ENCODE peak calls at places on chromosomes 13 and 19, in eight cellular contexts. One of them, this sample, is unnamed.

GRCh38 chr19:4361152-4362037 is 18.0 kb downstream of the MPND start:
- DNase-seq in A549: no peak
- DNase-seq in GM10248: no peak
- DNase-seq in natural killer cell: no peak
- DNase-seq in cardiac fibroblast: no peak
- DNase-seq in tibial artery: no peak
- DNase-seq in astrocyte of the spinal cord: peak; percentile 28
- DNase-seq in glutamatergic neuron: no peak
- DNase-seq in this sample: no peak

GRCh38 chr13:30616927-30617314 is 799 bp upstream of the USPL1 start:
- DNase-seq in A549: peak; percentile 49
- DNase-seq in GM10248: peak; percentile 50
- DNase-seq in natural killer cell: no peak
- DNase-seq in cardiac fibroblast: peak; percentile 93
- DNase-seq in tibial artery: peak; percentile 81
- DNase-seq in astrocyte of the spinal cord: peak; percentile 92
- DNase-seq in glutamatergic neuron: no peak
- DNase-seq in this sample: no peak

GRCh38 chr13:109012115-109012514 is 382.7 kb downstream of the MYO16 start:
- DNase-seq in A549: no peak
- DNase-seq in GM10248: no peak
- DNase-seq in natural killer cell: no peak
- DNase-seq in cardiac fibroblast: no peak
- DNase-seq in tibial artery: no peak
- DNase-seq in astrocyte of the spinal cord: no peak
- DNase-seq in glutamatergic neuron: no peak
- DNase-seq in this sample: no peak

GRCh38 chr13:28754698-28755545 is 36.2 kb upstream of the SLC46A3 start:
- DNase-seq in A549: no peak
- DNase-seq in GM10248: no peak
- DNase-seq in natural killer cell: no peak
- DNase-seq in cardiac fibroblast: peak; percentile 70
- DNase-seq in tibial artery: no peak
- DNase-seq in astrocyte of the spinal cord: peak; percentile 45
- DNase-seq in glutamatergic neuron: no peak
- DNase-seq in this sample: no peak

GRCh38 chr13:31051999-31052398 is 109.7 kb downstream of the HSPH1 start:
- DNase-seq in A549: no peak
- DNase-seq in GM10248: no peak
- DNase-seq in natural killer cell: no peak
- DNase-seq in cardiac fibroblast: no peak
- DNase-seq in tibial artery: no peak
- DNase-seq in astrocyte of the spinal cord: no peak
- DNase-seq in glutamatergic neuron: no peak
- DNase-seq in this sample: no peak

GRCh38 chr19:40609561-40610395 is 8.6 kb downstream of the LTBP4 start:
- DNase-seq in A549: peak; percentile 98
- DNase-seq in GM10248: peak; percentile 91
- DNase-seq in natural killer cell: peak; percentile 88
- DNase-seq in cardiac fibroblast: peak; percentile 79
- DNase-seq in tibial artery: peak; percentile 91
- DNase-seq in astrocyte of the spinal cord: peak; percentile 85
- DNase-seq in glutamatergic neuron: peak; percentile 89
- DNase-seq in this sample: peak; percentile 92

GRCh38 chr19:46499692-46500091 is 4.0 kb upstream of the PNMA8B start:
- DNase-seq in A549: no peak
- DNase-seq in GM10248: no peak
- DNase-seq in natural killer cell: no peak
- DNase-seq in cardiac fibroblast: no peak
- DNase-seq in tibial artery: no peak
- DNase-seq in astrocyte of the spinal cord: no peak
- DNase-seq in glutamatergic neuron: no peak
- DNase-seq in this sample: no peak

GRCh38 chr19:980133-980998 is 3.8 kb upstream of the WDR18 start:
- DNase-seq in A549: no peak
- DNase-seq in GM10248: no peak
- DNase-seq in natural killer cell: no peak
- DNase-seq in cardiac fibroblast: no peak
- DNase-seq in tibial artery: no peak
- DNase-seq in astrocyte of the spinal cord: no peak
- DNase-seq in glutamatergic neuron: peak; percentile 96
- DNase-seq in this sample: no peak

GRCh38 chr13:37708101-37708500 is 109.5 kb upstream of the POSTN start:
- DNase-seq in A549: no peak
- DNase-seq in GM10248: no peak
- DNase-seq in natural killer cell: no peak
- DNase-seq in cardiac fibroblast: no peak
- DNase-seq in tibial artery: no peak
- DNase-seq in astrocyte of the spinal cord: no peak
- DNase-seq in glutamatergic neuron: no peak
- DNase-seq in this sample: no peak

GRCh38 chr19:4966591-4966990 is 2.3 kb upstream of the KDM4B start:
- DNase-seq in A549: no peak
- DNase-seq in GM10248: no peak
- DNase-seq in natural killer cell: no peak
- DNase-seq in cardiac fibroblast: no peak
- DNase-seq in tibial artery: no peak
- DNase-seq in astrocyte of the spinal cord: no peak
- DNase-seq in glutamatergic neuron: no peak
- DNase-seq in this sample: no peak

GRCh38 chr13:114099191-114099590 is 33.2 kb downstream of the RASA3 start:
- DNase-seq in A549: peak; percentile 68
- DNase-seq in GM10248: peak; percentile 79
- DNase-seq in natural killer cell: no peak
- DNase-seq in cardiac fibroblast: peak; percentile 97
- DNase-seq in tibial artery: peak; percentile 87
- DNase-seq in astrocyte of the spinal cord: peak; percentile 96
- DNase-seq in glutamatergic neuron: peak; percentile 77
- DNase-seq in this sample: no peak

GRCh38 chr13:110280996-110281688 is 25.8 kb downstream of the COL4A1 start:
- DNase-seq in A549: no peak
- DNase-seq in GM10248: no peak
- DNase-seq in natural killer cell: no peak
- DNase-seq in cardiac fibroblast: no peak
- DNase-seq in tibial artery: peak; percentile 41
- DNase-seq in astrocyte of the spinal cord: no peak
- DNase-seq in glutamatergic neuron: no peak
- DNase-seq in this sample: no peak

GRCh38 chr19:33432408-33433170 is 59.1 kb downstream of the CEBPG start:
- DNase-seq in A549: no peak
- DNase-seq in GM10248: no peak
- DNase-seq in natural killer cell: no peak
- DNase-seq in cardiac fibroblast: no peak
- DNase-seq in tibial artery: no peak
- DNase-seq in astrocyte of the spinal cord: no peak
- DNase-seq in glutamatergic neuron: peak; percentile 56
- DNase-seq in this sample: no peak

GRCh38 chr13:23654111-23655110 is 84.2 kb downstream of the TNFRSF19 start:
- DNase-seq in A549: no peak
- DNase-seq in GM10248: no peak
- DNase-seq in natural killer cell: no peak
- DNase-seq in cardiac fibroblast: peak; percentile 32
- DNase-seq in tibial artery: no peak
- DNase-seq in astrocyte of the spinal cord: peak; percentile 69
- DNase-seq in glutamatergic neuron: no peak
- DNase-seq in this sample: no peak

GRCh38 chr13:23554000-23554399 is 16.2 kb upstream of the TNFRSF19 start:
- DNase-seq in A549: no peak
- DNase-seq in GM10248: no peak
- DNase-seq in natural killer cell: no peak
- DNase-seq in cardiac fibroblast: peak; percentile 37
- DNase-seq in tibial artery: no peak
- DNase-seq in astrocyte of the spinal cord: no peak
- DNase-seq in glutamatergic neuron: no peak
- DNase-seq in this sample: no peak

GRCh38 chr19:406121-406711 is 2.7 kb downstream of the C2CD4C start:
- DNase-seq in A549: no peak
- DNase-seq in GM10248: no peak
- DNase-seq in natural killer cell: no peak
- DNase-seq in cardiac fibroblast: no peak
- DNase-seq in tibial artery: no peak
- DNase-seq in astrocyte of the spinal cord: no peak
- DNase-seq in glutamatergic neuron: peak; percentile 34
- DNase-seq in this sample: no peak

GRCh38 chr13:49560270-49561063 is 24.9 kb downstream of the RCBTB1 start:
- DNase-seq in A549: peak; percentile 9
- DNase-seq in GM10248: no peak
- DNase-seq in natural killer cell: no peak
- DNase-seq in cardiac fibroblast: peak; percentile 31
- DNase-seq in tibial artery: no peak
- DNase-seq in astrocyte of the spinal cord: peak; percentile 47
- DNase-seq in glutamatergic neuron: no peak
- DNase-seq in this sample: no peak

GRCh38 chr13:106314417-106314816 is 221.0 kb downstream of the EFNB2 start:
- DNase-seq in A549: no peak
- DNase-seq in GM10248: no peak
- DNase-seq in natural killer cell: no peak
- DNase-seq in cardiac fibroblast: no peak
- DNase-seq in tibial artery: no peak
- DNase-seq in astrocyte of the spinal cord: no peak
- DNase-seq in glutamatergic neuron: no peak
- DNase-seq in this sample: no peak
- TF ChIP-seq CTCF in A549: no peak
- TF ChIP-seq CTCF in GM10248: no peak
- TF ChIP-seq CTCF in natural killer cell: no peak
- TF ChIP-seq CTCF in cardiac fibroblast: no peak
- TF ChIP-seq CTCF in tibial artery: no peak
- TF ChIP-seq CTCF in astrocyte of the spinal cord: no peak
- TF ChIP-seq CTCF in glutamatergic neuron: no peak
- TF ChIP-seq CTCF in this sample: no peak

GRCh38 chr19:12647490-12648071 is 19.0 kb downstream of the MAN2B1 start:
- DNase-seq in A549: no peak
- DNase-seq in GM10248: peak; percentile 73
- DNase-seq in natural killer cell: no peak
- DNase-seq in cardiac fibroblast: peak; percentile 47
- DNase-seq in tibial artery: no peak
- DNase-seq in astrocyte of the spinal cord: no peak
- DNase-seq in glutamatergic neuron: peak; percentile 41
- DNase-seq in this sample: no peak

GRCh38 chr19:12649941-12650340 is 16.6 kb downstream of the MAN2B1 start:
- DNase-seq in A549: no peak
- DNase-seq in GM10248: peak; percentile 11
- DNase-seq in natural killer cell: no peak
- DNase-seq in cardiac fibroblast: no peak
- DNase-seq in tibial artery: no peak
- DNase-seq in astrocyte of the spinal cord: no peak
- DNase-seq in glutamatergic neuron: no peak
- DNase-seq in this sample: no peak

GRCh38 chr19:12646551-12646950 is 20.0 kb downstream of the MAN2B1 start:
- DNase-seq in A549: no peak
- DNase-seq in GM10248: no peak
- DNase-seq in natural killer cell: no peak
- DNase-seq in cardiac fibroblast: no peak
- DNase-seq in tibial artery: no peak
- DNase-seq in astrocyte of the spinal cord: no peak
- DNase-seq in glutamatergic neuron: no peak
- DNase-seq in this sample: no peak

GRCh38 chr19:12647047-12647446 is 19.5 kb downstream of the MAN2B1 start:
- DNase-seq in A549: no peak
- DNase-seq in GM10248: no peak
- DNase-seq in natural killer cell: no peak
- DNase-seq in cardiac fibroblast: no peak
- DNase-seq in tibial artery: no peak
- DNase-seq in astrocyte of the spinal cord: no peak
- DNase-seq in glutamatergic neuron: no peak
- DNase-seq in this sample: no peak

GRCh38 chr19:12648088-12648487 is 18.5 kb downstream of the MAN2B1 start:
- DNase-seq in A549: no peak
- DNase-seq in GM10248: no peak
- DNase-seq in natural killer cell: no peak
- DNase-seq in cardiac fibroblast: no peak
- DNase-seq in tibial artery: no peak
- DNase-seq in astrocyte of the spinal cord: no peak
- DNase-seq in glutamatergic neuron: no peak
- DNase-seq in this sample: no peak
- TF ChIP-seq CTCF in A549: no peak
- TF ChIP-seq CTCF in GM10248: no peak
- TF ChIP-seq CTCF in natural killer cell: no peak
- TF ChIP-seq CTCF in cardiac fibroblast: peak; percentile 30
- TF ChIP-seq CTCF in tibial artery: no peak
- TF ChIP-seq CTCF in astrocyte of the spinal cord: peak; percentile 42
- TF ChIP-seq CTCF in glutamatergic neuron: no peak
- TF ChIP-seq CTCF in this sample: no peak

DNA sequence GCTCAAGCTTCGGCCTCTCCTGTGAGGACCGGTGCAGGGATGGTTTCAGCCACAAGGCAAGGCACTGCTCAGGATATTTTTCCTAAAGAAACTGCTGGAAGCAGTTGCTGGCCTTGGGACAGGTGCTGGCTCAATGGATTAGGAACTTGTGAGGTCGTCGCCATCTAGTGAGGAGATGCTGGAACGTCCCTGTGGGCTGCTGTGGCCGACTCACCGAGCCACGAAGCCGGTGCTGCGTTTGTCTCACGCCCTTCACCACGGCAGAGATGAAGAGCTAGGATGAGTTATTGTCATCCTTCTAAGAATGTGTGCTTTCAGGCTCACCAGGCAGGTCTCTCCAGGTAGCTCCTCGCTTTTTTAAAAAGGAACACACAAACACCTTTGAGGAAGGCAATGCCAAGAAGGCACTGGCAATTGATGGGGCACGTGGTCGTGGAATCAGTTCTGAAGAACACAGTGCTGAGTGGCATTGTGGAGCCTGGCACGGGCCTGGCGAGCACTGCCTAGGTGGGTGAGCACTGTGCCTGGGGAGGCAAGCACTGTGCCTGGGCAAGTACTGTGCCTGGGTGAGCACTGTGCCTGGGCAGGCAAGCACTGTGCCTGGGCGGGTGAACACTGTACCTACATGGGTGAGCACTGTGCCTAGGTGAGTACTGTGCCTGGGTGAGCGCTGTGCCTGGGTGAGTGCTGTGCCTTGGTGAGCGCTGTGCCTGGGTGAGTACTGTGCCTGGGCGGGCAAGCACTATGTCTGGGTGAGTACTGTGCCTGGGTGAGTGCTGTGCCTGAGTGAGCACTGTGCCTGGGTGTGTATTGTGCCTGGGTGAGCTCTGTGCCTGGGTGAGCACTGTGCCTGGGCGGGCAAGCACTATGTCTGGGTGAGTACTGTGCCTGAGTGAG is 140.4 kb downstream of the TEX29 start:
- DNase-seq in A549: peak; percentile 6
- DNase-seq in GM10248: no peak
- DNase-seq in natural killer cell: no peak
- DNase-seq in cardiac fibroblast: peak; percentile 67
- DNase-seq in tibial artery: no peak
- DNase-seq in astrocyte of the spinal cord: peak; percentile 15
- DNase-seq in glutamatergic neuron: peak; percentile 64
- DNase-seq in this sample: no peak
- TF ChIP-seq CTCF in A549: peak; percentile 22
- TF ChIP-seq CTCF in GM10248: peak; percentile 25
- TF ChIP-seq CTCF in natural killer cell: no peak
- TF ChIP-seq CTCF in cardiac fibroblast: peak; percentile 56
- TF ChIP-seq CTCF in tibial artery: peak; percentile 46
- TF ChIP-seq CTCF in astrocyte of the spinal cord: peak; percentile 33
- TF ChIP-seq CTCF in glutamatergic neuron: peak; percentile 33
- TF ChIP-seq CTCF in this sample: no peak

DNA sequence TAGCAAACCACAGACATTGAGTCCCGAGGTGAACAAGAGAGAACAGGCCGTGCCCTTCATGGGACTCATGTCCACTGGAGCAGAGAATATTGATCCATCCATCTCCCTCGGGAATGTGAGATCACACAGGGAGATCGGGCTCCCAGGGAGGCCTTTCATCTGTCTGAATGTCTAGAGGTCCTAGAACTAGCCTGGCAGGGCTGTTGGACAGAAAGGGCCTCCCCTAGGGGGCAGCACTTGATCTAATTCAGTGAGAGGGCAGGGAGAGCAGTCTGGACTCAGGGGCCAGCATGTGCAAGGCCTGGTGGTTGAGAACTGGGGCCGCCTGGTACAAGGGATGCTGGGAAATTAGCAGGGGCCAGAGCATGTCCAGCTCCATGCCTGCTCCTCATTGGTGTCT is 4.3 kb downstream of the RUVBL2 start:
- DNase-seq in A549: peak; percentile 81
- DNase-seq in GM10248: peak; percentile 54
- DNase-seq in natural killer cell: peak; percentile 35
- DNase-seq in cardiac fibroblast: peak; percentile 76
- DNase-seq in tibial artery: no peak
- DNase-seq in astrocyte of the spinal cord: peak; percentile 49
- DNase-seq in glutamatergic neuron: peak; percentile 84
- DNase-seq in this sample: no peak
- TF ChIP-seq CTCF in A549: peak; percentile 68
- TF ChIP-seq CTCF in GM10248: peak; percentile 41
- TF ChIP-seq CTCF in natural killer cell: no peak
- TF ChIP-seq CTCF in cardiac fibroblast: peak; percentile 69
- TF ChIP-seq CTCF in tibial artery: no peak
- TF ChIP-seq CTCF in astrocyte of the spinal cord: peak; percentile 68
- TF ChIP-seq CTCF in glutamatergic neuron: peak; percentile 64
- TF ChIP-seq CTCF in this sample: no peak

This sample was measured in activated B cell treated with CpG ODN at 0.5 μM for 24 hours.